ENCODE peak calls at places on chromosome 15, in five cellular contexts. R is suprapubic skin, O is T1000, B is RPMI8226, P is activated gamma-delta T cell treated with Interleukin-2 at 50 U/mL for 16 hours. Q is an unnamed sample.
A peak's percentile ranks its signal among the peaks of the same experiment; 100 is the strongest.

GRCh38 chr15:82313446-82313845 is 35.8 kb downstream of the GOLGA6L10 start:
- DNase-seq in P (no peak), O (no peak), R (peak; percentile 25), B (no peak), Q (no peak)

GRCh38 chr15:25784876-25785642 is 78.1 kb downstream of the ATP10A start:
- DNase-seq in O (no peak), P (no peak), R (peak; percentile 65), B (no peak), Q (no peak)

GRCh38 chr15:81304226-81304625 is 19.7 kb downstream of the STARD5 start:
- DNase-seq in P (no peak), R (no peak), B (no peak), O (no peak), Q (no peak)

GRCh38 chr15:68829068-68829467 is 8.4 kb upstream of the ANP32A start:
- DNase-seq in B (peak; percentile 29), P (no peak), R (no peak), O (no peak), Q (no peak)

GRCh38 chr15:75167588-75168076 is 34.0 kb upstream of the C15orf39 start:
- DNase-seq in R (no peak), O (peak; percentile 51), P (no peak), B (no peak), Q (no peak)

GRCh38 chr15:88657326-88658069 is 18.7 kb downstream of the ISG20 start:
- DNase-seq in O (no peak), P (no peak), R (no peak), B (peak; percentile 68), Q (peak; percentile 68)

GRCh38 chr15:37035349-37035748 is 65.0 kb downstream of the MEIS2 start:
- DNase-seq in O (no peak), R (no peak), B (no peak), P (no peak), Q (no peak)

GRCh38 chr15:101049856-101050646 is 130.9 kb downstream of the LRRK1 start:
- DNase-seq in P (no peak), R (peak; percentile 47), O (no peak), B (no peak), Q (no peak)